ENCODE peak calls at places on chromosomes 6 and 20, in five cellular contexts. H is ascending aorta, A is foreskin fibroblast, S is psoas muscle, O is HepG2. V is an unnamed sample.

GRCh38 chr6:161407581-161407980 is 133.7 kb upstream of the AGPAT4 start:
- DNase-seq in H (no peak), A (peak; percentile 84), S (no peak), O (peak; percentile 36), V (no peak)

GRCh38 chr6:113120214-113120576 is 737.0 kb upstream of the MARCKS start:
- DNase-seq in H (no peak), A (peak; percentile 90), S (no peak), O (no peak), V (no peak)

GRCh38 chr20:40958598-40958997 is 70.0 kb upstream of the TOP1 start:
- DNase-seq in H (peak; percentile 33), A (no peak), S (no peak), O (no peak), V (no peak)

GRCh38 chr20:47348539-47349142 is 7.9 kb downstream of the ZMYND8 start:
- DNase-seq in H (no peak), A (no peak), S (no peak), O (no peak), V (no peak)

GRCh38 chr20:982754-983153 is 19.4 kb downstream of the RSPO4 start:
- DNase-seq in H (no peak), A (no peak), S (no peak), O (no peak), V (no peak)

GRCh38 chr6:17004269-17004668 is 97.6 kb upstream of the STMND1 start:
- DNase-seq in H (no peak), A (no peak), S (no peak), O (no peak), V (no peak)

GRCh38 chr20:61630240-61630650 is 378.2 kb downstream of the CDH4 start:
- DNase-seq in H (no peak), A (no peak), S (no peak), O (no peak), V (no peak)

GRCh38 chr20:40658509-40658908 is 30.5 kb downstream of the MAFB start:
- DNase-seq in H (no peak), A (no peak), S (no peak), O (no peak), V (no peak)

GRCh38 chr6:163926642-163927041 is 512.1 kb downstream of the QKI start:
- DNase-seq in H (no peak), A (no peak), S (peak; percentile 74), O (no peak), V (no peak)

DNA sequence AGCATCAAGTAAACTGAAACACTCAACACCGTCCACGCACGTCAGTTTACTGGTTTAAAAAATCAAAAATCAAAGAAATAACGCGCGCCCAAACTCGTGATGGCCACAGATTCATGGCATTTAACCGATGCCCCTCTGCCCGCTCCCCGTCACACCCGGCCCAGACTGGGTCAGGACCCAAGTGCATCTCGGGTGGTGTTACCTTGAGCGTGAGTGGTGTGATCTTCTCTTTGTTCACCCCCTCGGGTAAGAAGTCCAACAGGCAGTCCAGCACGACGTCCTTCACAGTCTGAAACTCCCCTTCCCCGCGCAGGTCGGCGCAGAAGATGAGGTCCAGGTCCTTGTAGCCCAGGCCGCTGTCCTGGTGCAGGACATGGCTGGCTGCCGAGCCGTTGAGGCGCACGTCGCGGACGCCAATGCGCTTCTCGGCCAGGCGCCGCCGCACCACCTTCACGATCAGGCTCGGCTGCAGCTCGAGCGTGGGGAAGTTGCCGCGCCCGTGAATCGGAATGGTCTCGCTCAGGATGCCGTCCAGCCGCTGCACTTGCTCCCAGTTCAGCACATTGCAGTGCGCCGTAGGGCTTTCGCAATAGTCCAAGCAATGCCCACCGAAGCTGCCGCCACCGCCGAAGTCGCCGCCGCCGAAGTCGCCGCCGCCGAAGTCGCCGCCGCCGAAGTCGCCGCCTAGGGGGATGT is 945 bp downstream of the TENT5A start:
- DNase-seq in H (peak; percentile 78), A (peak; percentile 74), S (peak; percentile 83), O (peak; percentile 21), V (no peak)
- TF ChIP-seq CTCF in H (no peak), A (no peak), S (no peak), O (no peak), V (no peak)

GRCh38 chr6:138278326-138278725 is 60.0 kb upstream of the PBOV1 start:
- DNase-seq in H (no peak), A (peak; percentile 38), S (no peak), O (peak; percentile 64), V (no peak)
- TF ChIP-seq CTCF in H (no peak), A (peak; percentile 6), S (no peak), O (peak; percentile 87), V (no peak)

GRCh38 chr6:14165091-14165490 is 47.5 kb downstream of the CD83 start:
- DNase-seq in H (no peak), A (peak; percentile 78), S (no peak), O (no peak), V (no peak)
- TF ChIP-seq CTCF in H (no peak), A (no peak), S (no peak), O (no peak), V (no peak)

DNA sequence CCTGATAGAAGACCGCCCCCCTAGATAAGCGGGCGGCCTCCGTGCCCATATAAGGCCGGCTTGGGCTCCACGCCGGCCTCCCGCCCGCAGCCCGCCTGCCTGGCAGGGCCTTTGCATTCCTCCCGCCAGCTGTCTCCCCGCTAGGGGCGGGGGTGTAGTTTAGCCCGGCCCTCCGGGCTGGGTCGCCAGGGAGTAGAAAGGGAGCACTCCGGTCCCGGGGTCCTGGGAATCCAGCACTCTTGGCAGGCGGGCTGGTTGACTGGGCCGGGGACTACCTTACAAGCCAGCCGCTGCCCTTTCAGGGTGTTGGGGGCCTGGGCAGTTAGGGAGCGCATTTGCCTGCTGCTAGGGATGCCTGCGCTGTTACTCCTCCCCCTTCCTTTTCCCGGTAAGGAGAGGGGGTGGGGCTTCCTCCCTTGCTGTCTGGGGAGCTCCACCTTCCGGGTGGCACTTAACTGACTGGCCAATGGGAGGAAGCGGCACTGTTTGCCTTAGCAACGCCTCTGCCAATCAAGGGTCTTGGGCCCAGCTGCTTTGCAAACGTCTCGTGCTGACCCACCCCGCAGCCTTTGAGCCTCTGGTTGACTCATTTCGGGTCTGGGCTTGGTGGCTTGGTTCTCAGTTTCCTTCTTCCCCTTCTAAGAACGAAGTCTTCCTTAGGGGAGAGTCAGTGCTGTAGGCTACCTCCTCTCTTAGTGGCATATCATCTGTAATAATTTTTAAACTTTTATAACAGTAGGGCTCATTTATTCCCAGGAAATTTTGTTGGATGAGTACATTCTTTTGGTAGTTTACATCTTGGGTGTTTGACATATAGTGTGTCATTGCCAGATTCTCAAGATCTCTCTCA is 3.4 kb downstream of the SRF start:
- DNase-seq in H (peak; percentile 99), A (peak; percentile 99), S (peak; percentile 98), O (peak; percentile 99), V (peak; percentile 93)
- TF ChIP-seq CTCF in H (peak; percentile 16), A (no peak), S (peak; percentile 12), O (peak; percentile 39), V (no peak)

GRCh38 chr6:131792091-131792496 is 15.7 kb upstream of the ENPP1 start:
- DNase-seq in H (no peak), A (peak; percentile 10), S (no peak), O (peak; percentile 42), V (no peak)

GRCh38 chr6:131784561-131784960 is 23.3 kb upstream of the ENPP1 start:
- DNase-seq in H (no peak), A (peak; percentile 82), S (no peak), O (no peak), V (no peak)

GRCh38 chr6:131787079-131787478 is 20.7 kb upstream of the ENPP1 start:
- DNase-seq in H (no peak), A (peak; percentile 68), S (no peak), O (peak; percentile 59), V (no peak)

GRCh38 chr6:131789219-131789618 is 18.6 kb upstream of the ENPP1 start:
- DNase-seq in H (no peak), A (peak; percentile 43), S (no peak), O (no peak), V (no peak)

GRCh38 chr6:131787955-131788712 is 19.7 kb upstream of the ENPP1 start:
- DNase-seq in H (no peak), A (peak; percentile 80), S (peak; percentile 74), O (peak; percentile 47), V (no peak)
- TF ChIP-seq CTCF in H (peak; percentile 25), A (peak; percentile 35), S (no peak), O (peak; percentile 57), V (no peak)

GRCh38 chr6:56757585-56757984 is 114.9 kb upstream of the DST start:
- DNase-seq in H (no peak), A (peak; percentile 71), S (no peak), O (peak; percentile 72), V (no peak)
- TF ChIP-seq CTCF in H (peak; percentile 38), A (peak; percentile 32), S (peak; percentile 19), O (peak; percentile 93), V (no peak)

GRCh38 chr6:10612161-10612560 is 82.3 kb downstream of the C6orf52 start:
- DNase-seq in H (no peak), A (no peak), S (no peak), O (no peak), V (no peak)
- TF ChIP-seq CTCF in H (no peak), A (no peak), S (no peak), O (no peak), V (no peak)

DNA sequence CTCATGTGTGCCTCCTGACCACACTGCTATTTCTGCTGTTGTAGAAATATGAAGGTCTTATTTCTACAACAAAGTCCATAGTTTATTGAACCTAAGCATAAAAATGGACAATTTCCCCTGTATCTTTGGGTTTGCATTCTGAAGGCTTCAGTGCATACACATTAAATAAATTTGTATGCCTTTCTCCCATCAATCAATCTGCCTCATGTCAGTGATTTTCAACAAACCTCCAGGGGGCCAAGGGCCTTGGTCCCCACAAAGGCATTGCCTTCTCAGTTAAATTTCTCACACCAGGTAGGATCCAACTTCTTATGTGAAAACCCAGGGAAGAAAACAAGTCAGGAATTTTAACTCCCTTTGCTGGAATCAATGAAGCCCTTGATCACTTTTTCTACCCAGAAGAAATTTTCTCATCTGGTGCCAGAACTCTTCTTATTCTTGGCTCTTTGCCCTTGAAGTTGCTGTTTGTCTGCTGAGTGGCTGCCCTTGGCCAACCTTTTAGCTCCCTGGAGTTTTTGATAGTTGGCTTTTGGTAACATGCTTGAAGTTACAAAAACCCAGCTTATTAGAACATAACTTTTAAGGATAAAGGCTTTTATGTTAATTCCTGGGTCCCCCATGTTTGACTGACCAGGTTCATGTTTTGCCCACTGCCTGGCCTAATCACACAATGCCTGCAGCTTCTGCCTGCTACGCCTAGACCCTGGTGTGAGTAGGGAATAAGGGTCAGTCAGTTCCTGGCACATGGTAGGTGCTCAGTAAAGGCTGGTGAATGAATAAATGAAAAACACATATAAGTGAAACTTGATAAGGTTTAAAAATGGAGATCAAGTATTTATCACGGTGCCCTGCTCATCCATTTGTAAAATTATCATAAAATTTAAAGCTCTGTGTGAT is 37.0 kb downstream of the SHLD1 start:
- DNase-seq in H (no peak), A (peak; percentile 82), S (no peak), O (no peak), V (no peak)
- TF ChIP-seq CTCF in H (no peak), A (no peak), S (no peak), O (no peak), V (no peak)

GRCh38 chr20:58028123-58028522 is 200.3 kb downstream of the ANKRD60 start:
- DNase-seq in H (no peak), A (no peak), S (no peak), O (no peak), V (no peak)
- TF ChIP-seq CTCF in H (no peak), A (peak; percentile 3), S (peak; percentile 24), O (peak; percentile 31), V (no peak)

DNA sequence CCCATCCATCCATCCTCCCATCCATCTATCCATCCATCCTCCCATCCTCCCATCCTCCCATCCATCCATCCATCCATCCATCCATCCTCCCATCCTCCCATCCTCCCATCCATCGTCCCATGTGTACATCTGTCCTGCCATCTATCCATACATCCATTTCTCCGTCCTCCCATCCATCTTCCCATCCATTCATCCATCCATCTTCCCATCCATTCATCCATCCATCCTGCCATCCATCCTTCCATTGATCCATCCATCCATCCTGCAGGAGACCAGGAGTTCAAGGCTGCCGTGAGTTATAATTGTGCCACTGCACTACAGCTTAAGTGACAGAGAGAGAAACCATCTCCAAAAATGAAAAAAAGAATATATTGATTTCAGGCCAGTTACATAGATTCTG is 356.5 kb downstream of the CDH26 start:
- DNase-seq in H (no peak), A (no peak), S (no peak), O (no peak), V (no peak)
- TF ChIP-seq CTCF in H (no peak), A (no peak), S (no peak), O (no peak), V (no peak)

V was measured in omental fat pad.